ENCODE peak calls at places on chromosomes 11 and 22, in six cellular contexts. P, M, U, T, W and B are unnamed samples.

GRCh38 chr11:35061516-35062440 is 77.2 kb upstream of the CD44 start:
- DNase-seq in P (no peak), M (no peak), U (no peak), T (no peak), W (no peak), B (no peak)

GRCh38 chr22:49487950-49488349 is 339.7 kb downstream of the BRD1 start:
- DNase-seq in P (peak), M (no peak), U (no peak), T (no peak), W (no peak), B (peak)

GRCh38 chr22:29824677-29825076 is 13.4 kb downstream of the ASCC2 start:
- DNase-seq in P (no peak), M (no peak), U (no peak), T (no peak), W (no peak), B (no peak)

GRCh38 chr11:69529001-69529400 is 47.5 kb downstream of the LINC01488 start:
- DNase-seq in P (no peak), M (no peak), U (no peak), T (no peak), W (no peak), B (no peak)

GRCh38 chr11:123186291-123186690 is 8.8 kb downstream of the CLMP start:
- DNase-seq in P (no peak), M (no peak), U (no peak), T (no peak), W (no peak), B (no peak)

GRCh38 chr22:20967697-20968201 is 694 bp downstream of the AIFM3 start:
- DNase-seq in P (no peak), M (peak), U (no peak), T (no peak), W (no peak), B (peak)

GRCh38 chr11:132099692-132100091 is 729.3 kb downstream of the NTM start:
- DNase-seq in P (no peak), M (peak), U (no peak), T (no peak), W (no peak), B (peak)

GRCh38 chr22:21582801-21583740 is 15.6 kb downstream of the UBE2L3 start:
- DNase-seq in P (no peak), M (no peak), U (no peak), T (no peak), W (no peak), B (no peak)

GRCh38 chr11:96158126-96158525 is 184.9 kb downstream of the MAML2 start:
- DNase-seq in P (no peak), M (no peak), U (no peak), T (no peak), W (no peak), B (no peak)

GRCh38 chr11:85029964-85030363 is 597.2 kb downstream of the DLG2 start:
- DNase-seq in P (no peak), M (no peak), U (peak), T (no peak), W (no peak), B (no peak)

GRCh38 chr11:128522063-128522942 is 65.1 kb downstream of the ETS1 start:
- DNase-seq in P (peak), M (peak), U (peak), T (peak), W (peak), B (peak)

GRCh38 chr11:57150454-57150917 is 31.3 kb upstream of the LRRC55 start:
- DNase-seq in P (no peak), M (peak), U (no peak), T (no peak), W (no peak), B (no peak)

GRCh38 chr11:47991266-47991830 is 11.0 kb downstream of the PTPRJ start:
- DNase-seq in P (no peak), M (peak), U (no peak), T (no peak), W (peak), B (no peak)

GRCh38 chr11:100735949-100736675 is 49.0 kb downstream of the ARHGAP42 start:
- DNase-seq in P (no peak), M (no peak), U (no peak), T (peak), W (no peak), B (no peak)

GRCh38 chr11:126718319-126718718 is 282.3 kb downstream of the KIRREL3 start:
- DNase-seq in P (no peak), M (no peak), U (no peak), T (peak), W (no peak), B (no peak)

GRCh38 chr11:2584812-2585565 is 114.8 kb downstream of the KCNQ1OT1 start:
- DNase-seq in P (no peak), M (no peak), U (no peak), T (no peak), W (no peak), B (peak)

GRCh38 chr11:86571273-86571948 is 101.0 kb downstream of the ME3 start:
- DNase-seq in P (peak), M (peak), U (peak), T (peak), W (peak), B (peak)

GRCh38 chr11:1008781-1009180 is 27.7 kb downstream of the MUC6 start:
- DNase-seq in P (no peak), M (no peak), U (no peak), T (no peak), W (no peak), B (no peak)

GRCh38 chr11:57315491-57315890 is 9.3 kb downstream of the TNKS1BP1 start:
- DNase-seq in P (no peak), M (peak), U (no peak), T (no peak), W (no peak), B (peak)

GRCh38 chr22:46137218-46137766 is 13.0 kb upstream of the PPARA start:
- DNase-seq in P (no peak), M (no peak), U (no peak), T (no peak), W (no peak), B (no peak)

GRCh38 chr11:46335858-46336600 is 11.2 kb upstream of the DGKZ start:
- DNase-seq in P (no peak), M (no peak), U (no peak), T (no peak), W (no peak), B (no peak)

GRCh38 chr11:77470504-77470903 is 3.4 kb downstream of the PAK1 start:
- DNase-seq in P (no peak), M (no peak), U (no peak), T (no peak), W (no peak), B (no peak)

GRCh38 chr11:128289048-128289447 is 298.3 kb downstream of the ETS1 start:
- DNase-seq in P (no peak), M (no peak), U (no peak), T (no peak), W (no peak), B (no peak)

GRCh38 chr11:6755303-6755952 is 16.3 kb downstream of the OR2AG2 start:
- DNase-seq in P (no peak), M (peak), U (peak), T (peak), W (peak), B (peak)

GRCh38 chr22:26777402-26777801 is 120.0 kb downstream of the MIAT start:
- DNase-seq in P (peak), M (peak), U (no peak), T (no peak), W (no peak), B (no peak)

GRCh38 chr11:561148-562003 is 606 bp downstream of the RASSF7 start:
- DNase-seq in P (no peak), M (peak), U (peak), T (peak), W (no peak), B (no peak)

GRCh38 chr11:128726464-128727139 is 32.7 kb downstream of the FLI1 start:
- DNase-seq in P (no peak), M (no peak), U (no peak), T (no peak), W (no peak), B (no peak)

GRCh38 chr11:111631034-111631665 is 28.9 kb downstream of the SIK2 start:
- DNase-seq in P (no peak), M (no peak), U (peak), T (no peak), W (no peak), B (no peak)

GRCh38 chr22:24225951-24226350 is 18.9 kb downstream of the GGT5 start:
- DNase-seq in P (no peak), M (no peak), U (no peak), T (no peak), W (no peak), B (no peak)

GRCh38 chr11:3021125-3021524 is 29.0 kb upstream of the NAP1L4 start:
- DNase-seq in P (no peak), M (peak), U (peak), T (peak), W (peak), B (peak)

GRCh38 chr22:30806391-30806861 is 111.8 kb downstream of the OSBP2 start:
- DNase-seq in P (no peak), M (peak), U (peak), T (no peak), W (peak), B (peak)

DNA sequence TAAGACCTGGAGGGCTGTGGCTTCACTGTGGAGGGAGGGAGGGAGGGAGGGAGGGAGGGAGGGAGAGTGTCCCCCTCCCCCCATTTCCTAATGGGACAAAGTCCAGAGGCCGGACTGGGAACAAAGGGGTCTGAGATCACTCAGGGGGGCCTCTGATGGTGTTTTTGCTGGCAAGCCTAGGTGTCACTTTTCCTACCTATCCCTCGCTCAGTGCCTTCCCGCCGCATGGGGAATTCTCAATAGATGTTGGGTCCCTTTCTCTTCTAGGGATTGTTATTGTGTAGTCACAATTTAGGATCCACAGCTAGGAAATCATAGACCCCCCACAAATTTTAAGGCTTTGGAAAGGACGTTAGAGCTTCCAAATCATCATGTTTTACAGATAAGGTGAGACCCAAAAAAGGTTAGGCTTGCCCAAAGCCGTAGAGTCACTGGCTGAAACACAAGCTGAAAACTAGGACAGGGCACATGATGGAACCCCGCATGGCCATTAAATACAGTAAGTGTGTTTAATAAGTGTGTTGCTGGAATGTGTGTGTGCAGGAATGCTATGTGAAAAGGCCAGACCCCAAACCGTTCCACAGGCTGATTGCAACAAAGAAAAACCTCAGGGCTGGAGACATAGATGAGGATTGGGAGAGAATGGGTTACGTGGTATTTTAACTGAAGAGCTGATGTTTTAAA is 4.8 kb upstream of the FTH1 start:
- DNase-seq in P (no peak), M (no peak), U (no peak), T (no peak), W (no peak), B (no peak)
- TF ChIP-seq JUN in P (no peak), M (no peak), U (peak), T (no peak), W (no peak), B (no peak)

DNA sequence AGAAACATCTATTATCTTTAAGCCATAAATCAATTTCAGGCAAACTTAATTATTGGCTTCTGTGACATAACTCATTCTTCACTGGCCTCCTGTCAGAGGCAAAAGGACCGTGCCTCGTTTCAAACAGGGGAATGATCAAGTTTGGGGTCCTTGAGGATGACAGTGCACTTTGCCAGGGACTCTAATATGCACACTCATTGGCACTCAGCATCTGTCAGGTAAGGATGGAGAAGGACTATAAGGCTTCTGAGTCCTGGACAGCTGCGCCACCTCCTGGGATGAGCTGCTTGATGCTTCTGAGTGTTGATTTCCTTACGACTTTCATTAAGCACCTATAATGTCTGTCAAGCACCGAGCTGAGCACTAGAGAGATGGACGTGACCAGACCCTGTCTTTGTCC is 20.2 kb downstream of the BPIFC start:
- DNase-seq in P (no peak), M (peak), U (peak), T (peak), W (peak), B (peak)
- TF ChIP-seq JUN in P (no peak), M (no peak), U (no peak), T (no peak), W (no peak), B (no peak)

GRCh38 chr22:44261861-44262595 is 50.7 kb downstream of the SHISAL1 start:
- DNase-seq in P (no peak), M (peak), U (no peak), T (no peak), W (no peak), B (peak)

GRCh38 chr22:44256860-44257560 is 55.7 kb downstream of the SHISAL1 start:
- DNase-seq in P (no peak), M (no peak), U (no peak), T (no peak), W (no peak), B (peak)

GRCh38 chr22:44260216-44261035 is 52.3 kb downstream of the SHISAL1 start:
- DNase-seq in P (no peak), M (no peak), U (no peak), T (no peak), W (no peak), B (peak)

GRCh38 chr22:44261164-44261860 is 51.4 kb downstream of the SHISAL1 start:
- DNase-seq in P (no peak), M (no peak), U (no peak), T (no peak), W (no peak), B (peak)

GRCh38 chr22:44259366-44260215 is 53.2 kb downstream of the SHISAL1 start:
- DNase-seq in P (no peak), M (no peak), U (no peak), T (no peak), W (no peak), B (peak)
- TF ChIP-seq JUN in P (no peak), M (no peak), U (no peak), T (no peak), W (no peak), B (no peak)

DNA sequence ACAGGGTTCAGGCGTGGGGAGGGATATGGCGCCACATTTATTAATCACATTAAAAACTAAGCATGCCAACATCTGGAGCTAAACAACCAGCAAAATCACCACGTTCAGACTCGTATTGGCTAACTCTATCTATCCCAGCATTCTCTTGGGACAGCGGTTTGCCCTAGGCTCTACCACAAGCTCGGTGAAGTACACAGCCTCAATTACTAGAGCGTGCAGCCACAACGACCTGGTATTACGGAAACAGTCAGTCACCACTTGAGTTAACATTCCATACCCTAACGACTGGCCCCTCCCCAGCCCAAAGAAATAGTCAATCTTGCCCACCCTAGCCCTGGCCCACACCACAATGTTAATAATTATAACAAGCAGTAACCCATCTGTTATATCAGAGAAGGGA is 32.1 kb downstream of the APOL5 start:
- DNase-seq in P (no peak), M (no peak), U (no peak), T (no peak), W (no peak), B (no peak)
- TF ChIP-seq JUN in P (no peak), M (no peak), U (no peak), T (no peak), W (no peak), B (no peak)

GRCh38 chr11:102428696-102429095 is 23.9 kb downstream of the TMEM123 start:
- DNase-seq in P (no peak), M (no peak), U (no peak), T (no peak), W (no peak), B (no peak)
- TF ChIP-seq JUN in P (no peak), M (no peak), U (no peak), T (no peak), W (no peak), B (no peak)

DNA sequence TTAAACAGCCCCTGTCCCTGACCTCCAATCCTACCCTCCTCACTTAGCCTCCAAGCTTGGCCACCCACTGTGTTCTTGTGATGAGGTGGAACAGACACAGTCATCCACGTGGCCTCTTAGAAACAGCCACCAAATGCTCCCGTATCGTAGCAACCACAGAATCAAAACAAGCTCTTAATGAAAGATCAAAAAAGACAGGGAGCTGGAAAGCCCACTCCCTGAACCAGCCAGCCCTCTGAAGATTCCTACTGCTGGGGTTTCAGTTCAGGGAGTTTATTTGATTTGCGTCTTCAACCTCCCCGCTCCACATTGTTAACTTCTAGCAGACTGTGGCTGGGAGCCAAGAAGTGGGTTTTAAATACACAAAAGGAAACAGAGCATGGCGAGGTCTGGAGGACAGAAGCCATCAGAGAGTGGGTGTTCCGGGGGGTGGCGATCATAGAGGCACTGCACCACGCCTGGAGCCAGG is 88.9 kb upstream of the GRK3 start:
- DNase-seq in P (no peak), M (no peak), U (no peak), T (no peak), W (peak), B (no peak)
- TF ChIP-seq JUN in P (no peak), M (no peak), U (no peak), T (no peak), W (no peak), B (no peak)

DNA sequence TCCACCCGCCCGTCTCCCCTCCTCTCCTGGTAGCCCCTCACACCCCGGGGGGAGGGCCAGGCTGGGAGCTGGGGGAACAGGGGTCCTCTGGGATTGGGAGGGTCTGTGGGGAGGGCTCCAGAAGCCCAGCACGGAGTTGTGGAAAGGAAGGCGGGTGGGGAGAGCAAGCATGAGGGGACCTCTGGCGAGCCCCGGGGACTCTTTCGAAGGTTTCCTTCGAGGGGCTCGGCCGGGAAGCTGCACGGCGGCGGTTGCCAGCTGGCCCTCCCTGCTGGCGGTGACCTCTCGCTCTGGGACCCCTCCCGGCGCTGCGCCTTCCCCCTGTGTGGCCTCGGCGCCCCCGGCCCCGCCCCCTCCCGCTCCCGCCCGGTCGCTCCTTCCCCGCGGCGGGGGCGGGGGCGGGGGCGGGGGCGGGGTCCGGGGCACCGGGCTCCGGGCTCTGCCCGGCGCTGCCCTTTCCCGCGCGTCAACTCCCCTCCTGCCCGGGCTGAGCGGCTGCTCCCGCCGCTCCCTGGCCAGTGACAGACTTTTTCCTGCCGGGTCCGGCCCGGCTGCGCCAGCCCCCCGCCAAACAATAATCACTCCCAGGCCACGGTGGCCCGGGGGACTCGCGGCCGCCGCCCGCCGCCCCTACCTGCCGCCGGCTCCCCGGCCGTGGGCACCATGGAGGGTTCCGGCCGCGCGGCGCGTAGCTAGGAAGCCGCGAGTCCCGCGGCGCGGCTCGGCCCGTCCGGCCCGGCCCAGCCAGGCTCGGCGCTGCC is 986 bp downstream of the CLCF1 start:
- DNase-seq in P (no peak), M (peak), U (no peak), T (no peak), W (no peak), B (peak)
- TF ChIP-seq JUN in P (no peak), M (no peak), U (no peak), T (peak), W (no peak), B (no peak)